ENCODE peak calls at places on chromosomes 13 and 19, in ten cellular contexts. F, L, Q, A, N, X, V, Z, M and U are unnamed samples.
A peak's percentile ranks its signal among the peaks of the same experiment; 100 is the strongest.

GRCh38 chr13:113404366-113404722 is 40.4 kb upstream of the GRTP1 start:
- DNase-seq in L (no peak), A (no peak), Z (no peak), F (no peak), Q (no peak), M (no peak), V (no peak), N (peak; percentile 8), X (no peak), U (no peak)

GRCh38 chr13:73703606-73704005 is 430.6 kb downstream of the KLF12 start:
- DNase-seq in X (no peak), L (no peak), Q (no peak), V (no peak), M (no peak), F (no peak), Z (no peak), N (no peak), A (no peak), U (no peak)

GRCh38 chr19:40601061-40601973 is at the start of gene LTBP4:
- DNase-seq in V (peak; percentile 72), L (no peak), Q (peak; percentile 75), N (no peak), F (no peak), X (peak; percentile 93), A (peak; percentile 70), M (no peak), Z (no peak), U (no peak)

GRCh38 chr13:95362666-95363065 is 61.4 kb upstream of the ABCC4 start:
- DNase-seq in F (no peak), X (no peak), N (no peak), Z (no peak), L (no peak), M (no peak), A (no peak), V (no peak), Q (no peak), U (no peak)

GRCh38 chr19:49084206-49085019 is 838 bp upstream of the SNRNP70 start:
- DNase-seq in Z (no peak), F (no peak), N (no peak), M (no peak), V (no peak), Q (no peak), X (no peak), L (no peak), A (no peak), U (no peak)

GRCh38 chr19:17872251-17873001 is 681 bp downstream of the SLC5A5 start:
- DNase-seq in A (no peak), Z (no peak), V (no peak), Q (no peak), L (no peak), M (no peak), X (no peak), N (no peak), F (no peak), U (no peak)

GRCh38 chr19:47490847-47491246 is 6.8 kb upstream of the KPTN start:
- DNase-seq in Z (no peak), N (no peak), V (no peak), A (no peak), L (no peak), F (no peak), Q (no peak), X (no peak), M (no peak), U (no peak)

GRCh38 chr19:55431183-55431582 is 11.9 kb downstream of the SHISA7 start:
- DNase-seq in Z (no peak), A (no peak), F (no peak), L (no peak), N (no peak), V (no peak), Q (no peak), M (no peak), X (no peak), U (no peak)

GRCh38 chr13:53321301-53321700 is 292.7 kb downstream of the OLFM4 start:
- DNase-seq in N (no peak), F (no peak), L (no peak), Z (no peak), A (no peak), X (no peak), M (no peak), Q (no peak), V (no peak), U (no peak)

GRCh38 chr19:47176071-47176626 is 45.5 kb downstream of the SAE1 start:
- DNase-seq in A (no peak), N (no peak), L (no peak), X (no peak), Z (no peak), Q (no peak), M (no peak), V (no peak), F (no peak), U (no peak)

GRCh38 chr13:66659291-66660012 is 570.7 kb downstream of the PCDH9 start:
- DNase-seq in F (no peak), M (no peak), Q (no peak), L (no peak), Z (no peak), V (no peak), N (no peak), A (no peak), X (no peak), U (no peak)

GRCh38 chr13:66663206-66663605 is 566.9 kb downstream of the PCDH9 start:
- DNase-seq in Q (no peak), X (no peak), Z (no peak), L (no peak), M (no peak), F (no peak), N (no peak), V (no peak), A (no peak), U (no peak)

GRCh38 chr13:66657165-66657895 is 572.8 kb downstream of the PCDH9 start:
- DNase-seq in Z (no peak), Q (peak; percentile 38), F (peak; percentile 11), X (no peak), L (peak; percentile 57), A (no peak), M (peak; percentile 25), N (no peak), V (peak; percentile 4), U (peak; percentile 95)

GRCh38 chr13:66661336-66661735 is 568.8 kb downstream of the PCDH9 start:
- DNase-seq in A (no peak), F (no peak), Z (no peak), X (no peak), Q (no peak), V (no peak), N (no peak), L (no peak), M (no peak), U (no peak)

GRCh38 chr13:66660013-66660804 is 569.9 kb downstream of the PCDH9 start:
- DNase-seq in Z (no peak), X (no peak), M (no peak), A (no peak), Q (no peak), V (no peak), N (no peak), L (no peak), F (no peak), U (no peak)
- H3K4me3 ChIP-seq in Z (no peak overlapping the region), X (no peak overlapping the region), M (peak overlapping the region; percentile 31), A (no peak overlapping the region), Q (no peak overlapping the region), V (no peak overlapping the region), N (peak overlapping the region; percentile 19), L (no peak overlapping the region), F (no peak overlapping the region), U (no peak overlapping the region)

GRCh38 chr13:27975579-27976361 is 6.7 kb upstream of the CDX2 start:
- DNase-seq in Z (no peak), Q (no peak), L (no peak), N (no peak), A (no peak), V (peak; percentile 50), M (no peak), F (no peak), X (no peak), U (no peak)
- H3K4me3 ChIP-seq in Z (no peak overlapping the region), Q (no peak overlapping the region), L (no peak overlapping the region), N (no peak overlapping the region), A (no peak overlapping the region), V (no peak overlapping the region), M (no peak overlapping the region), F (no peak overlapping the region), X (no peak overlapping the region), U (no peak overlapping the region)

GRCh38 chr19:3798137-3798536 is 12.0 kb upstream of the MATK start:
- DNase-seq in Q (no peak), A (no peak), Z (no peak), F (no peak), L (no peak), X (no peak), V (no peak), N (no peak), M (no peak), U (no peak)

GRCh38 chr19:3803986-3804385 is 17.8 kb upstream of the MATK start:
- DNase-seq in N (no peak), F (no peak), A (no peak), L (no peak), Q (no peak), Z (no peak), V (no peak), M (no peak), X (no peak), U (no peak)

GRCh38 chr19:3803114-3803888 is 17.1 kb upstream of the MATK start:
- DNase-seq in Q (no peak), N (no peak), A (no peak), L (no peak), F (no peak), M (no peak), V (no peak), X (no peak), Z (no peak), U (no peak)

GRCh38 chr19:3804429-3804828 is 18.2 kb upstream of the MATK start:
- DNase-seq in X (no peak), M (no peak), A (no peak), Q (no peak), L (no peak), V (no peak), N (no peak), Z (no peak), F (no peak), U (no peak)

DNA sequence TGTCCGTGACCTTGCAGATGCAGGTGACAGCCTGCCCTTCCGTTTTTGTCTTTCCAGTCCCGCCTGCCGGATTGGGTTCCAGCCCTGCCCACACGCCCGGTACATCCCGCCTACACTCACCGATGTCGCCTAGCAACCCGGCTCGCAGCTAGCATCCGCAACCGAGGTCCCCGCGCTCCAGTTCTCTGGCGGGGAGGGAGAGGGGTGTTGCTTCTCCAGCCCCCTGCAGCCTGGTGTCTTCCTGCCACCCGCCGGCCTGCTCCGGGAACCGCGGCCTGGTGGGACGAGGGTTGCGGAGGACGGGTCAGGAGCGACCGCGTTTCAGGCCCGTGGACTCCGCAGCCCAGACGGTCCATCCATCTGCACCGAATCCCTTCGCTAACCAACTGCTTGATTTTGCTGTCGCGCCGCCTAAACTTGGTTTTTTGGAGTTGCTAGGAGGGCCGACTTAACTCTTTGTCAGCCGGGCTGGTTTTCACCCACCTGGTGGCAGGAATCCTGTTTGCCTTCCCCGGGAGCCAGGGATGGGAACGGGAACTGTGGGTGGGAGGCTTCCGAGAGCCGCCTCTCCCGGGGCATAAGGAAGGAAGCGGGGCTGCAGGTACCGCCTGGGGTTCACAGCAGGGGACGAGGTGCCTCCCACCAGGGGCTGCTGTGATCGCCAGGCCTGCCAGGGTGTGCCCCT is 15.4 kb upstream of the MATK start:
- DNase-seq in M (no peak), Q (peak; percentile 46), N (peak; percentile 75), X (no peak), V (peak; percentile 72), A (peak; percentile 32), Z (peak; percentile 20), F (no peak), L (no peak), U (no peak)
- H3K4me3 ChIP-seq in M (no peak overlapping the region), Q (peak overlapping the region; percentile 40), N (peak overlapping the region; percentile 61), X (no peak overlapping the region), V (peak overlapping the region; percentile 47), A (no peak overlapping the region), Z (peak overlapping the region; percentile 21), F (no peak overlapping the region), L (peak overlapping the region; percentile 15), U (no peak overlapping the region)

GRCh38 chr13:106484755-106485193 is 50.7 kb downstream of the EFNB2 start:
- DNase-seq in Z (no peak), X (no peak), M (no peak), N (no peak), Q (peak; percentile 48), V (no peak), A (peak; percentile 41), L (no peak), F (no peak), U (no peak)
- H3K4me3 ChIP-seq in Z (no peak overlapping the region), X (peak overlapping the region; percentile 12), M (no peak overlapping the region), N (no peak overlapping the region), Q (peak overlapping the region; percentile 30), V (no peak overlapping the region), A (no peak overlapping the region), L (no peak overlapping the region), F (no peak overlapping the region), U (no peak overlapping the region)